ENCODE peak calls at places on chromosomes 3 and 15, in seven cellular contexts. One of them, this sample, is unnamed.

GRCh38 chr3:48595075-48595525 is at the start of gene COL7A1:
- DNase-seq in pons: no peak
- DNase-seq in foreskin fibroblast: no peak
- DNase-seq in left cardiac atrium: no peak
- DNase-seq in stimulated activated CD8-positive, alpha-beta memory T cell treated with anti-CD3 and anti-CD28 coated beads, Interleukin-4, amount 100 ng/mL, for 4 hours: no peak
- DNase-seq in hepatocyte: no peak
- DNase-seq in fibroblast of mammary gland: no peak
- DNase-seq in this sample: peak; percentile 12

GRCh38 chr3:16618721-16619120 is 13.5 kb upstream of the DAZL start:
- DNase-seq in hepatocyte: no peak
- DNase-seq in fibroblast of mammary gland: peak; percentile 76
- DNase-seq in foreskin fibroblast: peak; percentile 45
- DNase-seq in left cardiac atrium: no peak
- DNase-seq in pons: no peak
- DNase-seq in stimulated activated CD8-positive, alpha-beta memory T cell treated with anti-CD3 and anti-CD28 coated beads, Interleukin-4, amount 100 ng/mL, for 4 hours: no peak
- DNase-seq in this sample: no peak

GRCh38 chr15:36363335-36363734 is 216.1 kb upstream of the CDIN1 start:
- DNase-seq in hepatocyte: no peak
- DNase-seq in left cardiac atrium: no peak
- DNase-seq in fibroblast of mammary gland: peak; percentile 84
- DNase-seq in foreskin fibroblast: peak; percentile 36
- DNase-seq in pons: peak; percentile 44
- DNase-seq in stimulated activated CD8-positive, alpha-beta memory T cell treated with anti-CD3 and anti-CD28 coated beads, Interleukin-4, amount 100 ng/mL, for 4 hours: no peak
- DNase-seq in this sample: no peak

GRCh38 chr15:74339371-74339770 is 28.1 kb downstream of the CYP11A1 start:
- DNase-seq in hepatocyte: no peak
- DNase-seq in stimulated activated CD8-positive, alpha-beta memory T cell treated with anti-CD3 and anti-CD28 coated beads, Interleukin-4, amount 100 ng/mL, for 4 hours: no peak
- DNase-seq in fibroblast of mammary gland: no peak
- DNase-seq in left cardiac atrium: no peak
- DNase-seq in foreskin fibroblast: no peak
- DNase-seq in pons: no peak
- DNase-seq in this sample: no peak

GRCh38 chr15:71392821-71393220 is 277.6 kb downstream of the THSD4 start:
- DNase-seq in pons: peak; percentile 42
- DNase-seq in foreskin fibroblast: no peak
- DNase-seq in fibroblast of mammary gland: no peak
- DNase-seq in stimulated activated CD8-positive, alpha-beta memory T cell treated with anti-CD3 and anti-CD28 coated beads, Interleukin-4, amount 100 ng/mL, for 4 hours: no peak
- DNase-seq in left cardiac atrium: no peak
- DNase-seq in hepatocyte: no peak
- DNase-seq in this sample: no peak

GRCh38 chr3:127849368-127849767 is 27.1 kb upstream of the MGLL start:
- DNase-seq in fibroblast of mammary gland: no peak
- DNase-seq in hepatocyte: no peak
- DNase-seq in foreskin fibroblast: no peak
- DNase-seq in stimulated activated CD8-positive, alpha-beta memory T cell treated with anti-CD3 and anti-CD28 coated beads, Interleukin-4, amount 100 ng/mL, for 4 hours: no peak
- DNase-seq in left cardiac atrium: no peak
- DNase-seq in pons: no peak
- DNase-seq in this sample: no peak

GRCh38 chr15:59124261-59124660 is 19.3 kb downstream of the CCNB2 start:
- DNase-seq in fibroblast of mammary gland: no peak
- DNase-seq in pons: no peak
- DNase-seq in left cardiac atrium: no peak
- DNase-seq in foreskin fibroblast: no peak
- DNase-seq in stimulated activated CD8-positive, alpha-beta memory T cell treated with anti-CD3 and anti-CD28 coated beads, Interleukin-4, amount 100 ng/mL, for 4 hours: no peak
- DNase-seq in hepatocyte: no peak
- DNase-seq in this sample: no peak

GRCh38 chr15:75713338-75713895 is 769 bp upstream of the CSPG4 start:
- DNase-seq in stimulated activated CD8-positive, alpha-beta memory T cell treated with anti-CD3 and anti-CD28 coated beads, Interleukin-4, amount 100 ng/mL, for 4 hours: no peak
- DNase-seq in foreskin fibroblast: peak; percentile 30
- DNase-seq in fibroblast of mammary gland: peak; percentile 45
- DNase-seq in left cardiac atrium: no peak
- DNase-seq in pons: no peak
- DNase-seq in hepatocyte: no peak
- DNase-seq in this sample: no peak

GRCh38 chr3:182673336-182673735 is 120.0 kb upstream of the ATP11B start:
- DNase-seq in left cardiac atrium: no peak
- DNase-seq in stimulated activated CD8-positive, alpha-beta memory T cell treated with anti-CD3 and anti-CD28 coated beads, Interleukin-4, amount 100 ng/mL, for 4 hours: no peak
- DNase-seq in pons: no peak
- DNase-seq in hepatocyte: no peak
- DNase-seq in fibroblast of mammary gland: no peak
- DNase-seq in foreskin fibroblast: no peak
- DNase-seq in this sample: no peak

GRCh38 chr15:41474436-41474835 is 19.2 kb upstream of the ITPKA start:
- DNase-seq in hepatocyte: no peak
- DNase-seq in foreskin fibroblast: no peak
- DNase-seq in left cardiac atrium: no peak
- DNase-seq in stimulated activated CD8-positive, alpha-beta memory T cell treated with anti-CD3 and anti-CD28 coated beads, Interleukin-4, amount 100 ng/mL, for 4 hours: no peak
- DNase-seq in fibroblast of mammary gland: no peak
- DNase-seq in pons: no peak
- DNase-seq in this sample: no peak

GRCh38 chr3:151795276-151795675 is 18.6 kb upstream of the AADAC start:
- DNase-seq in fibroblast of mammary gland: peak; percentile 91
- DNase-seq in foreskin fibroblast: peak; percentile 62
- DNase-seq in hepatocyte: no peak
- DNase-seq in pons: no peak
- DNase-seq in stimulated activated CD8-positive, alpha-beta memory T cell treated with anti-CD3 and anti-CD28 coated beads, Interleukin-4, amount 100 ng/mL, for 4 hours: no peak
- DNase-seq in left cardiac atrium: no peak
- DNase-seq in this sample: no peak

GRCh38 chr3:50674349-50675178 is at the start of gene DOCK3:
- DNase-seq in pons: no peak
- DNase-seq in left cardiac atrium: peak; percentile 73
- DNase-seq in stimulated activated CD8-positive, alpha-beta memory T cell treated with anti-CD3 and anti-CD28 coated beads, Interleukin-4, amount 100 ng/mL, for 4 hours: peak; percentile 24
- DNase-seq in hepatocyte: peak; percentile 92
- DNase-seq in fibroblast of mammary gland: peak; percentile 17
- DNase-seq in foreskin fibroblast: peak; percentile 40
- DNase-seq in this sample: peak; percentile 69

GRCh38 chr3:8784676-8785435 is 15.4 kb upstream of the OXTR start:
- DNase-seq in hepatocyte: no peak
- DNase-seq in fibroblast of mammary gland: no peak
- DNase-seq in stimulated activated CD8-positive, alpha-beta memory T cell treated with anti-CD3 and anti-CD28 coated beads, Interleukin-4, amount 100 ng/mL, for 4 hours: no peak
- DNase-seq in foreskin fibroblast: no peak
- DNase-seq in left cardiac atrium: no peak
- DNase-seq in pons: peak; percentile 61
- DNase-seq in this sample: peak; percentile 32

GRCh38 chr3:128518587-128519490 is 25.8 kb upstream of the GATA2 start:
- DNase-seq in left cardiac atrium: no peak
- DNase-seq in foreskin fibroblast: no peak
- DNase-seq in hepatocyte: no peak
- DNase-seq in fibroblast of mammary gland: no peak
- DNase-seq in stimulated activated CD8-positive, alpha-beta memory T cell treated with anti-CD3 and anti-CD28 coated beads, Interleukin-4, amount 100 ng/mL, for 4 hours: no peak
- DNase-seq in pons: no peak
- DNase-seq in this sample: no peak

GRCh38 chr3:38257583-38257982 is 8.0 kb upstream of the SLC22A13 start:
- DNase-seq in hepatocyte: no peak
- DNase-seq in pons: no peak
- DNase-seq in left cardiac atrium: no peak
- DNase-seq in foreskin fibroblast: no peak
- DNase-seq in stimulated activated CD8-positive, alpha-beta memory T cell treated with anti-CD3 and anti-CD28 coated beads, Interleukin-4, amount 100 ng/mL, for 4 hours: no peak
- DNase-seq in fibroblast of mammary gland: peak; percentile 8
- DNase-seq in this sample: no peak

GRCh38 chr15:62444104-62445027 is 279.3 kb upstream of the C2CD4B start:
- DNase-seq in pons: no peak
- DNase-seq in hepatocyte: no peak
- DNase-seq in fibroblast of mammary gland: peak; percentile 99
- DNase-seq in foreskin fibroblast: peak; percentile 96
- DNase-seq in stimulated activated CD8-positive, alpha-beta memory T cell treated with anti-CD3 and anti-CD28 coated beads, Interleukin-4, amount 100 ng/mL, for 4 hours: no peak
- DNase-seq in left cardiac atrium: no peak
- DNase-seq in this sample: peak; percentile 60

GRCh38 chr15:68281008-68281407 is 3.5 kb downstream of the FEM1B start:
- DNase-seq in stimulated activated CD8-positive, alpha-beta memory T cell treated with anti-CD3 and anti-CD28 coated beads, Interleukin-4, amount 100 ng/mL, for 4 hours: no peak
- DNase-seq in fibroblast of mammary gland: no peak
- DNase-seq in foreskin fibroblast: no peak
- DNase-seq in pons: no peak
- DNase-seq in left cardiac atrium: no peak
- DNase-seq in hepatocyte: no peak
- DNase-seq in this sample: peak; percentile 40

GRCh38 chr3:148930785-148931184 is 60.6 kb upstream of the GYG1 start:
- DNase-seq in pons: no peak
- DNase-seq in fibroblast of mammary gland: peak; percentile 81
- DNase-seq in stimulated activated CD8-positive, alpha-beta memory T cell treated with anti-CD3 and anti-CD28 coated beads, Interleukin-4, amount 100 ng/mL, for 4 hours: no peak
- DNase-seq in hepatocyte: no peak
- DNase-seq in foreskin fibroblast: peak; percentile 55
- DNase-seq in left cardiac atrium: no peak
- DNase-seq in this sample: no peak

GRCh38 chr3:29344154-29344553 is 63.3 kb downstream of the RBMS3 start:
- DNase-seq in left cardiac atrium: no peak
- DNase-seq in fibroblast of mammary gland: no peak
- DNase-seq in hepatocyte: no peak
- DNase-seq in foreskin fibroblast: no peak
- DNase-seq in stimulated activated CD8-positive, alpha-beta memory T cell treated with anti-CD3 and anti-CD28 coated beads, Interleukin-4, amount 100 ng/mL, for 4 hours: no peak
- DNase-seq in pons: no peak
- DNase-seq in this sample: no peak

GRCh38 chr15:75776075-75776443 is 63.4 kb upstream of the CSPG4 start:
- DNase-seq in left cardiac atrium: no peak
- DNase-seq in pons: no peak
- DNase-seq in stimulated activated CD8-positive, alpha-beta memory T cell treated with anti-CD3 and anti-CD28 coated beads, Interleukin-4, amount 100 ng/mL, for 4 hours: no peak
- DNase-seq in hepatocyte: peak; percentile 33
- DNase-seq in foreskin fibroblast: peak; percentile 24
- DNase-seq in fibroblast of mammary gland: peak; percentile 68
- DNase-seq in this sample: no peak

GRCh38 chr3:139332092-139332491 is 11.7 kb upstream of the MRPS22 start:
- DNase-seq in hepatocyte: no peak
- DNase-seq in fibroblast of mammary gland: no peak
- DNase-seq in stimulated activated CD8-positive, alpha-beta memory T cell treated with anti-CD3 and anti-CD28 coated beads, Interleukin-4, amount 100 ng/mL, for 4 hours: no peak
- DNase-seq in left cardiac atrium: no peak
- DNase-seq in pons: no peak
- DNase-seq in foreskin fibroblast: no peak
- DNase-seq in this sample: no peak

GRCh38 chr15:31391687-31392671 is 65.3 kb downstream of the KLF13 start:
- DNase-seq in pons: peak; percentile 28
- DNase-seq in stimulated activated CD8-positive, alpha-beta memory T cell treated with anti-CD3 and anti-CD28 coated beads, Interleukin-4, amount 100 ng/mL, for 4 hours: peak; percentile 65
- DNase-seq in foreskin fibroblast: peak; percentile 63
- DNase-seq in left cardiac atrium: peak; percentile 86
- DNase-seq in fibroblast of mammary gland: peak; percentile 66
- DNase-seq in hepatocyte: peak; percentile 87
- DNase-seq in this sample: peak; percentile 50

GRCh38 chr3:10249833-10250232 is 1.6 kb downstream of the TATDN2 start:
- DNase-seq in pons: no peak
- DNase-seq in fibroblast of mammary gland: peak; percentile 32
- DNase-seq in left cardiac atrium: no peak
- DNase-seq in foreskin fibroblast: no peak
- DNase-seq in hepatocyte: no peak
- DNase-seq in stimulated activated CD8-positive, alpha-beta memory T cell treated with anti-CD3 and anti-CD28 coated beads, Interleukin-4, amount 100 ng/mL, for 4 hours: no peak
- DNase-seq in this sample: no peak

GRCh38 chr15:88571153-88572029 is 24.9 kb upstream of the DET1 start:
- DNase-seq in hepatocyte: peak; percentile 28
- DNase-seq in pons: no peak
- DNase-seq in stimulated activated CD8-positive, alpha-beta memory T cell treated with anti-CD3 and anti-CD28 coated beads, Interleukin-4, amount 100 ng/mL, for 4 hours: no peak
- DNase-seq in fibroblast of mammary gland: no peak
- DNase-seq in foreskin fibroblast: no peak
- DNase-seq in left cardiac atrium: peak; percentile 33
- DNase-seq in this sample: no peak

GRCh38 chr3:12822725-12823373 is 18.5 kb downstream of the RPL32 start:
- DNase-seq in hepatocyte: peak; percentile 46
- DNase-seq in fibroblast of mammary gland: peak; percentile 35
- DNase-seq in foreskin fibroblast: no peak
- DNase-seq in left cardiac atrium: no peak
- DNase-seq in stimulated activated CD8-positive, alpha-beta memory T cell treated with anti-CD3 and anti-CD28 coated beads, Interleukin-4, amount 100 ng/mL, for 4 hours: no peak
- DNase-seq in pons: no peak
- DNase-seq in this sample: peak; percentile 24

GRCh38 chr15:50009634-50010033 is 109.4 kb downstream of the ATP8B4 start:
- DNase-seq in left cardiac atrium: no peak
- DNase-seq in hepatocyte: no peak
- DNase-seq in foreskin fibroblast: no peak
- DNase-seq in stimulated activated CD8-positive, alpha-beta memory T cell treated with anti-CD3 and anti-CD28 coated beads, Interleukin-4, amount 100 ng/mL, for 4 hours: no peak
- DNase-seq in fibroblast of mammary gland: no peak
- DNase-seq in pons: no peak
- DNase-seq in this sample: no peak

GRCh38 chr3:21654662-21655061 is 96.3 kb downstream of the ZNF385D start:
- DNase-seq in pons: no peak
- DNase-seq in hepatocyte: no peak
- DNase-seq in left cardiac atrium: no peak
- DNase-seq in fibroblast of mammary gland: peak; percentile 85
- DNase-seq in stimulated activated CD8-positive, alpha-beta memory T cell treated with anti-CD3 and anti-CD28 coated beads, Interleukin-4, amount 100 ng/mL, for 4 hours: no peak
- DNase-seq in foreskin fibroblast: peak; percentile 57
- DNase-seq in this sample: no peak

GRCh38 chr3:113079532-113079931 is 88.7 kb downstream of the GTPBP8 start:
- DNase-seq in pons: peak; percentile 11
- DNase-seq in left cardiac atrium: no peak
- DNase-seq in foreskin fibroblast: no peak
- DNase-seq in hepatocyte: no peak
- DNase-seq in stimulated activated CD8-positive, alpha-beta memory T cell treated with anti-CD3 and anti-CD28 coated beads, Interleukin-4, amount 100 ng/mL, for 4 hours: no peak
- DNase-seq in fibroblast of mammary gland: no peak
- DNase-seq in this sample: no peak

GRCh38 chr3:184259878-184260570 is 1.3 kb downstream of the CAMK2N2 start:
- DNase-seq in fibroblast of mammary gland: no peak
- DNase-seq in left cardiac atrium: no peak
- DNase-seq in hepatocyte: peak; percentile 80
- DNase-seq in stimulated activated CD8-positive, alpha-beta memory T cell treated with anti-CD3 and anti-CD28 coated beads, Interleukin-4, amount 100 ng/mL, for 4 hours: no peak
- DNase-seq in pons: no peak
- DNase-seq in foreskin fibroblast: no peak
- DNase-seq in this sample: peak; percentile 55

GRCh38 chr3:117281371-117281770 is 571.8 kb downstream of the TUSC7 start:
- DNase-seq in foreskin fibroblast: no peak
- DNase-seq in pons: peak; percentile 50
- DNase-seq in stimulated activated CD8-positive, alpha-beta memory T cell treated with anti-CD3 and anti-CD28 coated beads, Interleukin-4, amount 100 ng/mL, for 4 hours: no peak
- DNase-seq in left cardiac atrium: no peak
- DNase-seq in fibroblast of mammary gland: peak; percentile 20
- DNase-seq in hepatocyte: no peak
- DNase-seq in this sample: no peak

GRCh38 chr3:108662141-108662738 is 72.7 kb downstream of the DZIP3 start:
- DNase-seq in hepatocyte: peak; percentile 85
- DNase-seq in left cardiac atrium: no peak
- DNase-seq in stimulated activated CD8-positive, alpha-beta memory T cell treated with anti-CD3 and anti-CD28 coated beads, Interleukin-4, amount 100 ng/mL, for 4 hours: no peak
- DNase-seq in pons: peak; percentile 77
- DNase-seq in foreskin fibroblast: peak; percentile 58
- DNase-seq in fibroblast of mammary gland: peak; percentile 83
- DNase-seq in this sample: peak; percentile 82

GRCh38 chr3:58691997-58692396 is 25.4 kb upstream of the FAM3D start:
- DNase-seq in left cardiac atrium: no peak
- DNase-seq in pons: no peak
- DNase-seq in hepatocyte: no peak
- DNase-seq in foreskin fibroblast: no peak
- DNase-seq in stimulated activated CD8-positive, alpha-beta memory T cell treated with anti-CD3 and anti-CD28 coated beads, Interleukin-4, amount 100 ng/mL, for 4 hours: no peak
- DNase-seq in fibroblast of mammary gland: peak; percentile 50
- DNase-seq in this sample: peak; percentile 36

GRCh38 chr3:180802837-180803236 is 109.6 kb upstream of the FXR1 start:
- DNase-seq in pons: peak; percentile 74
- DNase-seq in fibroblast of mammary gland: peak; percentile 40
- DNase-seq in stimulated activated CD8-positive, alpha-beta memory T cell treated with anti-CD3 and anti-CD28 coated beads, Interleukin-4, amount 100 ng/mL, for 4 hours: no peak
- DNase-seq in hepatocyte: peak; percentile 27
- DNase-seq in foreskin fibroblast: no peak
- DNase-seq in left cardiac atrium: no peak
- DNase-seq in this sample: peak; percentile 30

GRCh38 chr3:160038862-160039562 is 50.4 kb downstream of the IL12A start:
- DNase-seq in fibroblast of mammary gland: no peak
- DNase-seq in left cardiac atrium: peak; percentile 37
- DNase-seq in pons: no peak
- DNase-seq in stimulated activated CD8-positive, alpha-beta memory T cell treated with anti-CD3 and anti-CD28 coated beads, Interleukin-4, amount 100 ng/mL, for 4 hours: no peak
- DNase-seq in hepatocyte: peak; percentile 52
- DNase-seq in foreskin fibroblast: peak; percentile 5
- DNase-seq in this sample: peak; percentile 23

GRCh38 chr3:13370609-13371008 is 49.5 kb downstream of the NUP210 start:
- DNase-seq in pons: peak; percentile 19
- DNase-seq in left cardiac atrium: no peak
- DNase-seq in foreskin fibroblast: no peak
- DNase-seq in fibroblast of mammary gland: no peak
- DNase-seq in hepatocyte: no peak
- DNase-seq in stimulated activated CD8-positive, alpha-beta memory T cell treated with anti-CD3 and anti-CD28 coated beads, Interleukin-4, amount 100 ng/mL, for 4 hours: no peak
- DNase-seq in this sample: no peak

GRCh38 chr3:126355251-126355650 is 2.0 kb downstream of the KLF15 start:
- DNase-seq in pons: no peak
- DNase-seq in hepatocyte: no peak
- DNase-seq in foreskin fibroblast: no peak
- DNase-seq in left cardiac atrium: peak; percentile 24
- DNase-seq in stimulated activated CD8-positive, alpha-beta memory T cell treated with anti-CD3 and anti-CD28 coated beads, Interleukin-4, amount 100 ng/mL, for 4 hours: no peak
- DNase-seq in fibroblast of mammary gland: no peak
- DNase-seq in this sample: no peak

GRCh38 chr3:64216706-64217105 is 8.6 kb downstream of the PRICKLE2 start:
- DNase-seq in fibroblast of mammary gland: peak; percentile 70
- DNase-seq in hepatocyte: peak; percentile 23
- DNase-seq in left cardiac atrium: no peak
- DNase-seq in stimulated activated CD8-positive, alpha-beta memory T cell treated with anti-CD3 and anti-CD28 coated beads, Interleukin-4, amount 100 ng/mL, for 4 hours: no peak
- DNase-seq in foreskin fibroblast: no peak
- DNase-seq in pons: no peak
- DNase-seq in this sample: no peak

GRCh38 chr3:48709051-48709461 is 8.0 kb downstream of the IP6K2 start:
- DNase-seq in stimulated activated CD8-positive, alpha-beta memory T cell treated with anti-CD3 and anti-CD28 coated beads, Interleukin-4, amount 100 ng/mL, for 4 hours: no peak
- DNase-seq in pons: no peak
- DNase-seq in fibroblast of mammary gland: peak; percentile 41
- DNase-seq in left cardiac atrium: no peak
- DNase-seq in foreskin fibroblast: no peak
- DNase-seq in hepatocyte: no peak
- DNase-seq in this sample: no peak

This sample was measured in dermis blood vessel endothelial cell.